ENCODE peak calls at places on chromosomes 1 and 21, in eight cellular contexts. A is body of pancreas, X is A673, Z is tibial nerve, W is ovary, U is colonic mucosa, G is mammary epithelial cell, M is endodermal cell. I is an unnamed sample. For H3K4me1 and H3K27me3, the result is how much of the 10 kb centered on the place peaks cover.

GRCh38 chr1:230320804-230321203 is 105.3 kb downstream of the PGBD5 start:
- DNase-seq in Z (no peak), W (no peak), A (no peak), G (no peak), M (no peak), X (no peak), U (no peak), I (no peak)

GRCh38 chr1:192749349-192749748 is 59.5 kb upstream of the RGS2 start:
- DNase-seq in Z (no peak), M (no peak), X (no peak), G (no peak), U (no peak), W (no peak), A (no peak), I (no peak)

GRCh38 chr21:26686278-26686677 is 113.2 kb upstream of the CYYR1 start:
- DNase-seq in W (no peak), M (peak), U (no peak), Z (no peak), G (peak), X (peak), A (no peak), I (peak)

GRCh38 chr21:22993144-22993543 is 1994.9 kb downstream of the NCAM2 start:
- DNase-seq in Z (no peak), W (no peak), X (no peak), M (no peak), U (no peak), G (no peak), A (no peak), I (no peak)

GRCh38 chr1:160081261-160081936 is at the start of gene KCNJ9:
- DNase-seq in G (no peak), A (no peak), Z (no peak), X (peak), U (no peak), M (peak), W (no peak), I (no peak)

GRCh38 chr1:95006681-95007080 is 66.1 kb downstream of the ALG14 start:
- DNase-seq in M (no peak), Z (no peak), X (peak), G (no peak), A (no peak), W (no peak), U (no peak), I (no peak)

GRCh38 chr1:21909787-21910503 is 27.2 kb downstream of the HSPG2 start:
- DNase-seq in W (peak), X (no peak), Z (no peak), M (no peak), A (no peak), G (no peak), U (no peak), I (peak)

GRCh38 chr1:94335950-94336349 is 82.2 kb upstream of the ABCD3 start:
- DNase-seq in A (peak), W (peak), Z (peak), U (peak), G (peak), X (peak), M (peak), I (no peak)

GRCh38 chr1:21924503-21925005 is 12.6 kb downstream of the HSPG2 start:
- DNase-seq in U (no peak), A (no peak), M (no peak), W (no peak), G (no peak), X (no peak), Z (no peak), I (no peak)

GRCh38 chr1:207298666-207299065 is 22.8 kb upstream of the CD55 start:
- DNase-seq in X (no peak), G (no peak), A (no peak), U (no peak), W (no peak), M (no peak), Z (no peak), I (no peak)

GRCh38 chr1:63758805-63759204 is 15.0 kb upstream of the ROR1 start:
- DNase-seq in A (peak), Z (no peak), X (no peak), W (no peak), M (no peak), G (no peak), U (peak), I (no peak)

GRCh38 chr1:181397841-181398240 is 85.5 kb upstream of the CACNA1E start:
- DNase-seq in G (no peak), X (no peak), M (peak), Z (no peak), W (no peak), U (no peak), A (peak), I (peak)

GRCh38 chr1:55955237-55955636 is 624.1 kb downstream of the PLPP3 start:
- DNase-seq in U (no peak), X (no peak), M (no peak), A (no peak), Z (no peak), W (no peak), G (peak), I (no peak)

GRCh38 chr1:8525291-8526275 is 207.7 kb downstream of the SLC45A1 start:
- DNase-seq in M (peak), U (peak), G (peak), Z (peak), X (peak), A (peak), W (peak), I (peak)

GRCh38 chr1:222095606-222096475 is 354.0 kb upstream of the DUSP10 start:
- DNase-seq in G (no peak), M (peak), Z (no peak), X (peak), A (no peak), U (peak), W (peak), I (peak)

GRCh38 chr1:37561794-37562132 is 5.0 kb downstream of the DNALI1 start:
- DNase-seq in A (no peak), G (no peak), U (peak), X (peak), W (no peak), Z (no peak), M (peak), I (peak)

GRCh38 chr1:2151252-2151651 is 43.3 kb downstream of the FAAP20 start:
- DNase-seq in W (no peak), Z (no peak), X (no peak), U (no peak), A (no peak), G (no peak), M (no peak), I (no peak)

GRCh38 chr1:236280438-236281285 is 1.1 kb downstream of the ERO1B start:
- DNase-seq in W (no peak), U (peak), G (peak), Z (no peak), A (peak), M (peak), X (no peak), I (peak)

GRCh38 chr21:35217504-35218060 is 168.5 kb upstream of the RUNX1 start:
- DNase-seq in M (peak), W (no peak), G (peak), A (no peak), X (no peak), Z (no peak), U (no peak), I (no peak)

GRCh38 chr1:204826970-204827369 is 43.7 kb upstream of the NFASC start:
- DNase-seq in Z (no peak), A (no peak), W (no peak), G (no peak), U (peak), M (peak), X (no peak), I (no peak)

GRCh38 chr1:99887890-99888289 is 37.7 kb downstream of the AGL start:
- DNase-seq in X (no peak), W (no peak), M (no peak), U (no peak), Z (no peak), G (no peak), A (no peak), I (no peak)

GRCh38 chr21:42564561-42564971 is 50.9 kb downstream of the SLC37A1 start:
- DNase-seq in U (no peak), W (peak), Z (no peak), M (peak), A (peak), X (no peak), G (no peak), I (no peak)

GRCh38 chr1:110770832-110771231 is 96.1 kb upstream of the KCNA3 start:
- DNase-seq in X (no peak), Z (no peak), W (no peak), G (no peak), A (no peak), M (no peak), U (no peak), I (no peak)

GRCh38 chr1:101284622-101285218 is 47.9 kb downstream of the S1PR1 start:
- DNase-seq in U (no peak), G (no peak), A (no peak), Z (no peak), X (no peak), W (no peak), M (peak), I (no peak)

GRCh38 chr21:41975391-41976272 is 21.8 kb upstream of the C2CD2 start:
- DNase-seq in U (peak), A (no peak), X (no peak), M (peak), Z (no peak), G (no peak), W (no peak), I (no peak)

GRCh38 chr1:58748625-58749198 is 35.1 kb downstream of the JUN start:
- DNase-seq in Z (no peak), G (no peak), A (no peak), W (no peak), M (no peak), U (no peak), X (peak), I (no peak)

DNA sequence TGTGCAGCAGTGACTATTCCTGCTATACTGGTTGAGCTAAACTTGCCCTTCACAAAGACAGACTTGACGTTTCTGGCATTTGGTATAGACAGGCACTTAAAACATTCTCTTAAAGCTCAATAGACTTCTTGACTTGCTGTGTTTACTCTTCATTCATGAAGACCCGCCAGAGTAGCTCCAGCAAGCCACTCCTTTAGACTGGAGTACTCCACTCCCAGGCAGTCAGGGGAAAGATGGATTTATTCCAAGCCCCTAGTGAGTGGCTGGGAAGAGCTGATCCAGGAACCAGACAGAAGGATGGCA is 70.7 kb downstream of the EVA1C start:
- DNase-seq in A (no peak), G (no peak), Z (no peak), U (no peak), W (no peak), M (no peak), X (no peak), I (no peak)
- H3K4me1 ChIP-seq in A (under half), G (under half), Z (under half), U (under half), W (under half), M (under half), X (under half), I (under half)

GRCh38 chr1:109642610-109643009 is 13.3 kb upstream of the GSTM4 start:
- DNase-seq in A (no peak), W (no peak), M (no peak), G (no peak), Z (no peak), U (no peak), X (no peak), I (no peak)
- H3K4me3 ChIP-seq in A (no peak), W (no peak), M (no peak), G (no peak), Z (no peak), U (no peak), X (no peak), I (no peak)

DNA sequence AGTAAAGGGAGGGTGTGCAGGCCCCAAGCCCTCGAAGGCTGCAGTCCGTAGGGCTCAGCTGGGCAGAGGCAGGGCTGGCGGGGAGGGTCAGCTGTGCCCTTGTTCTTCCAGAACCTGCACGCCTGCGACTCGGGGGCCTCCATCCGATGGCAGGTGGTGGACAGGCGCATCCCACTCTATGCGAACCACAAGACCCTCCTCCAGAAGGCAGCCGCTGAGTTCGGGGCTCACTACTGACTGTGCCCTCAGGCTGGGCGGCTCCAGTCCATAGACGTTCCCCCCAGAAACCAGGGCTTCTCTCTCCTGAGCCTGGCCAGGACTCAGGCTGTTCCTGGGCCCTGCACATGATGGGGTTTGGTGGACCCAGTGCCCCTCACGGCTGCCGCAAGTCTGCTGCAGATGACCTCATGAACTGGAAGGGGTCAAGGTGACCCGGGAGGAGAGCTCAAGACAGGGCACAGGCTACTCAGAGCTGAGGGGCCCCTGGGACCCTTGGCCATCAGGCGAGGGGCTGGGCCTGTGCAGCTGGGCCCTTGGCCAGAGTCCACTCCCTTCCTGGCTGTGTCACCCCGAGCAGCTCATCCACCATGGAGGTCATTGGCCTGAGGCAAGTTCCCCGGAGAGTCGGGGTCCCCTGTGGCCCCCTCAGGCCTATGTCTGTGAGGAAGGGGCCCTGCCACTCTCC is 13.6 kb upstream of the LRRC3 start:
- DNase-seq in U (no peak), A (no peak), X (no peak), Z (no peak), M (no peak), W (peak), G (no peak), I (no peak)
- H3K27me3 ChIP-seq in U (under half), A (under half), X (under half), Z (under half), M (under half), W (under half), G (under half), I (under half)

GRCh38 chr1:225815526-225816178 is 5.7 kb downstream of the EPHX1 start:
- DNase-seq in A (no peak), G (no peak), X (no peak), W (no peak), U (no peak), Z (no peak), M (peak), I (no peak)
- H3K4me1 ChIP-seq in A (half or more), G (under half), X (under half), W (half or more), U (under half), Z (half or more), M (under half), I (under half)

DNA sequence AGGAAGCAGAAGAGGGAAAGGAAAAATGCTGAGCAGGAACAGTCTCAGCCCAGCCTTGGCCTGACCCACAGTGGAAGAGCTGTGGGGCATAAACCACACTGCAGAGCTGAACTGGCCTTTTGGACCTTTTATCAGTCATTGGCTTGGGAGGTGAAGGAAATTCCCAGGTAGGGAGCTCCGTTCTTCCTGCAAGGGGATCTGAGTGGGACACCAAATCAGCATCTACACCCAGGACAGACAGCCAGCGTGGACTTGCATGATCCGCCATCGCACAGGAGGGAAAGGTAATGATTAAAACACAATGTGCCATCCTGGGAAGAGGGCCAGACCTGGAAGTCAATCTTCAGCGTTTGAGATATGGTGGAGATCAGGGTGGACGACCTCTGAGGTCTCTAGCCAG is 1.2 kb upstream of the MTFR1L start:
- DNase-seq in W (no peak), A (peak), U (no peak), Z (no peak), G (no peak), X (no peak), M (peak), I (no peak)
- H3K4me3 ChIP-seq in W (peak), A (no peak), U (no peak), Z (peak), G (no peak), X (peak), M (peak), I (no peak)

GRCh38 chr1:47506053-47506452 is 68.2 kb downstream of the FOXD2 start:
- DNase-seq in U (no peak), W (no peak), X (no peak), M (no peak), G (no peak), Z (no peak), A (no peak), I (no peak)

GRCh38 chr1:47510282-47510811 is 72.5 kb downstream of the FOXD2 start:
- DNase-seq in X (no peak), A (no peak), W (no peak), Z (no peak), G (no peak), U (no peak), M (peak), I (no peak)

GRCh38 chr1:47507140-47507539 is 69.3 kb downstream of the FOXD2 start:
- DNase-seq in U (no peak), M (peak), A (no peak), X (no peak), Z (no peak), W (no peak), G (no peak), I (no peak)

GRCh38 chr1:47508900-47509488 is 71.2 kb downstream of the FOXD2 start:
- DNase-seq in A (no peak), G (no peak), U (peak), M (peak), W (no peak), Z (no peak), X (peak), I (no peak)

GRCh38 chr1:47507921-47508894 is 70.4 kb downstream of the FOXD2 start:
- DNase-seq in M (peak), X (peak), G (no peak), Z (peak), A (peak), U (peak), W (no peak), I (no peak)
- H3K27me3 ChIP-seq in M (under half), X (half or more), G (under half), Z (under half), A (under half), U (under half), W (under half), I (under half)